ENCODE peak calls at places on chromosome 12, in five cellular contexts. U is aorta; S is colonic mucosa; I is effector memory CD4-positive, alpha-beta T cell; F is BE2C. Y is an unnamed sample.

GRCh38 chr12:86838709-86839108 is 582.5 kb upstream of the MGAT4C start:
- DNase-seq in U (no peak), S (no peak), I (no peak), F (peak; percentile 21), Y (no peak)

GRCh38 chr12:34371050-34371449 is 348.8 kb downstream of the ALG10 start:
- DNase-seq in U (no peak), S (no peak), I (no peak), F (no peak), Y (no peak)

GRCh38 chr12:3097186-3097804 is 20.1 kb downstream of the TSPAN9 start:
- DNase-seq in U (peak; percentile 82), S (peak; percentile 30), I (no peak), F (peak; percentile 91), Y (no peak)

GRCh38 chr12:112848338-112848715 is 56.8 kb downstream of the RPH3A start:
- DNase-seq in U (no peak), S (no peak), I (no peak), F (no peak), Y (no peak)

GRCh38 chr12:105092336-105092735 is 8.1 kb upstream of the ALDH1L2 start:
- DNase-seq in U (no peak), S (peak; percentile 52), I (no peak), F (no peak), Y (no peak)

GRCh38 chr12:47817272-47818006 is 2.3 kb downstream of the HDAC7 start:
- DNase-seq in U (peak; percentile 52), S (no peak), I (no peak), F (no peak), Y (no peak)

GRCh38 chr12:66241061-66242043 is 52.3 kb downstream of the IRAK3 start:
- DNase-seq in U (no peak), S (no peak), I (no peak), F (no peak), Y (no peak)

GRCh38 chr12:89177802-89178201 is 174.5 kb downstream of the DUSP6 start:
- DNase-seq in U (no peak), S (no peak), I (no peak), F (no peak), Y (no peak)

GRCh38 chr12:54229624-54230212 is 40.9 kb upstream of the SMUG1 start:
- DNase-seq in U (peak; percentile 72), S (no peak), I (no peak), F (no peak), Y (no peak)

GRCh38 chr12:75945581-75945980 is 86.0 kb downstream of the PHLDA1 start:
- DNase-seq in U (no peak), S (no peak), I (no peak), F (no peak), Y (no peak)

GRCh38 chr12:51281202-51281924 is 11.1 kb upstream of the SMAGP start:
- DNase-seq in U (no peak), S (no peak), I (no peak), F (no peak), Y (no peak)

GRCh38 chr12:94670075-94670474 is 19.7 kb upstream of the TMCC3 start:
- DNase-seq in U (no peak), S (no peak), I (no peak), F (no peak), Y (no peak)

GRCh38 chr12:44921736-44922135 is 45.6 kb upstream of the NELL2 start:
- DNase-seq in U (no peak), S (no peak), I (no peak), F (no peak), Y (no peak)

GRCh38 chr12:4148418-4149056 is 125.0 kb upstream of the CCND2 start:
- DNase-seq in U (peak; percentile 79), S (peak; percentile 67), I (peak; percentile 28), F (no peak), Y (no peak)

GRCh38 chr12:68154768-68155167 is 4.8 kb downstream of the IFNG start:
- DNase-seq in U (no peak), S (no peak), I (no peak), F (no peak), Y (no peak)

GRCh38 chr12:107287436-107288413 is 194.4 kb upstream of the CRY1 start:
- DNase-seq in U (no peak), S (no peak), I (no peak), F (no peak), Y (no peak)

GRCh38 chr12:19129486-19130223 is at the start of gene PLEKHA5:
- DNase-seq in U (peak; percentile 79), S (peak; percentile 70), I (peak; percentile 35), F (peak; percentile 80), Y (peak; percentile 24)

GRCh38 chr12:90262261-90262660 is 553.6 kb upstream of the ATP2B1 start:
- DNase-seq in U (no peak), S (no peak), I (no peak), F (no peak), Y (no peak)

GRCh38 chr12:104490850-104491249 is 34.1 kb downstream of the CHST11 start:
- DNase-seq in U (no peak), S (no peak), I (no peak), F (no peak), Y (no peak)

GRCh38 chr12:19938031-19938430 is 430.3 kb upstream of the PDE3A start:
- DNase-seq in U (no peak), S (no peak), I (no peak), F (no peak), Y (no peak)

GRCh38 chr12:109961612-109962011 is 34.6 kb downstream of the GIT2 start:
- DNase-seq in U (no peak), S (no peak), I (no peak), F (no peak), Y (no peak)

GRCh38 chr12:105226219-105226618 is 9.8 kb downstream of the APPL2 start:
- DNase-seq in U (peak; percentile 88), S (peak; percentile 56), I (no peak), F (peak; percentile 63), Y (peak; percentile 8)

GRCh38 chr12:57157588-57158173 is 10.3 kb upstream of the LRP1-AS start:
- DNase-seq in U (peak; percentile 86), S (no peak), I (no peak), F (no peak), Y (no peak)

GRCh38 chr12:106446429-106447092 is 89.0 kb downstream of the POLR3B start:
- DNase-seq in U (no peak), S (no peak), I (no peak), F (no peak), Y (no peak)

GRCh38 chr12:76158518-76159321 is 74.2 kb upstream of the NAP1L1 start:
- DNase-seq in U (peak; percentile 56), S (peak; percentile 45), I (peak; percentile 27), F (peak; percentile 43), Y (peak; percentile 12)

GRCh38 chr12:66397574-66397973 is 95.3 kb downstream of the HELB start:
- DNase-seq in U (no peak), S (no peak), I (no peak), F (no peak), Y (no peak)

DNA sequence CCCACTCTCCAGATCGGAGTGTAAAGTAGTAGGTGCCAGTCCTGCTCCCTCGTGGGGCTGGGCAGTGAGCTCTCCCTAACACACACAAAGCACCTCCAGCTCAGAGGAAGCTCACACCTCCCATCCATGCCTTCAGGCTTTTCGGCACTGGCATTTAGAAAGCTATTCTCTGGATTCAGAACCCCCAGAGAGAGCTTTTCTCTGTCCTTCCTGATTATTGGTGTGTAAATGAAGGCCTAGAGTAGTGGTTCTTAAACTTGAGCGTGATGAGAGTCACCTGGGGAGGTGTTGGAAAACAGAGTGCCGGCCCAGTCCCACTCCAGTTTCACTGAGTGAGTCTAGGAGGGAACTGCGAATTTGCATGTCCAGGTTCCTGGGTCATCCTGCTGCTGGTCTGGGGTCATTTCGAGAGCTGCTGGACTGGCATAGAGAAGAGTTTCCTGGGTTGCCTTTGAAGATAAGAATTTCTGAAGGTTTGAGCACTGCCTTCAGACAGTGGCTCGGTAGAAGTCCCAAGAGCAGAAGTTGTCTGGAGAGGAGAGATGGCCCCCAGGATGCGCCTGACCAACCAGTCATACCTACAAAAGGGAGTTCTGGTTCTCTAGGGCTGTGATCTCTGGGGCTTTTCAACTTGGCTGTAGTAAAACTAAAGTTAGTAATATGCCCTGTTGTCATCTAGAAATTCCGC is 15.1 kb downstream of the CD9 start:
- DNase-seq in U (no peak), S (no peak), I (no peak), F (no peak), Y (no peak)
- H3K4me1 ChIP-seq in U (peaks cover 13% of the 10 kb centered on the region), S (peaks cover 34% of the 10 kb centered on the region), I (no peaks in the 10 kb centered on the region), F (peaks cover 6% of the 10 kb centered on the region), Y (no peaks in the 10 kb centered on the region)

DNA sequence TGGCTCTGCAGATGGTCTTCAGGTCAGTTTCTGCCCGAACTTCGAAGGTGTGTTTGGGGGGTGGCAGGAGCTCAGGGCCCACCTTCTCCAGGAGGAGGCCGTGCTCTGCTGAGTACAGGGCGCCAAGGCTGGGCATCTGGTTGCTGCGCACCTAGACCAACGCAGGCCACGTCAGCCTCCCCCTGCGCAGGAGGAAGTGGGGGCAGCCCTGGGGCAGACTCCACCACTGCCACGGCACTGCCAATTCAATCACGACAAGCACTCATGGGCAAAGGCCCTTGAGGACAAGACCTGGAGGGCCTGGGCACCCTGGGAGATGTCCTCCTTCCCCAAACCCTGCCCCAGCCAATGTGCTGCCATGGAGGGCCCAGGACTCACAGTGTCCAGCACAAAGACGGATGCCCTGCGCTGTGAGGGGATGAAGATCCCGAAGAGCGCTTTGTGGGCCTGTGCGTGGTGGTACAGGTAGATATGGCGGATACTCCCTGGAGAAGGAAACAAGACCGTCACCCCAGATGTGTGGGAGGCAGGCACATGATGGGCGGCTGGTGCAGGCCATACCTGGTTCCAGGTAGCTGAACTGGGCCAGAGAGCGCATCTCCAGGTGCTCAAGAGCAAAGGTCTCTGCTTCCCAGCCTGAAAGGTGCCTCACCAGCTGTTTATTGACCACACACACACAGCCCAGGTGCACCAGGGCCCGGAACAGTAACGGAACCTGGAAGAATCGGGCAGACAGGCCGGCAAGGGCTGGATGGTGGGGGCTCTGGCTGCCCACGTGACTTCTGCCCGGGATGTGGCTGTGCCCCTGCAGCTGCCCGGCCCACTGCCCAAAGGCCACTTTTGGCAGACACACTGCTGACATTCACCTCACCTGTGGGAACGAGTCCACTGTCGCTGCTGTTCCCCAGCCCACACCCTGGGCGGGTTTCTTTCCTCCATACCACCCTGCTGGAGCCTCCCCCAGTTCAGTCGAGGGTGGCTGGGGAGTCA is 24.6 kb downstream of the P2RX2 start:
- DNase-seq in U (no peak), S (no peak), I (no peak), F (no peak), Y (no peak)
- H3K36me3 ChIP-seq in U (peaks cover 11% of the 10 kb centered on the region), S (no peaks in the 10 kb centered on the region), I (peaks cover 35% of the 10 kb centered on the region), F (peaks cover 63% of the 10 kb centered on the region), Y (peaks cover 2% of the 10 kb centered on the region)

GRCh38 chr12:122984612-122985358 is 4.3 kb downstream of the ARL6IP4 start:
- DNase-seq in U (peak; percentile 73), S (no peak), I (no peak), F (no peak), Y (no peak)
- H3K4me3 ChIP-seq in U (no peak overlapping the region), S (no peak overlapping the region), I (no peak overlapping the region), F (no peak overlapping the region), Y (no peak overlapping the region)

DNA sequence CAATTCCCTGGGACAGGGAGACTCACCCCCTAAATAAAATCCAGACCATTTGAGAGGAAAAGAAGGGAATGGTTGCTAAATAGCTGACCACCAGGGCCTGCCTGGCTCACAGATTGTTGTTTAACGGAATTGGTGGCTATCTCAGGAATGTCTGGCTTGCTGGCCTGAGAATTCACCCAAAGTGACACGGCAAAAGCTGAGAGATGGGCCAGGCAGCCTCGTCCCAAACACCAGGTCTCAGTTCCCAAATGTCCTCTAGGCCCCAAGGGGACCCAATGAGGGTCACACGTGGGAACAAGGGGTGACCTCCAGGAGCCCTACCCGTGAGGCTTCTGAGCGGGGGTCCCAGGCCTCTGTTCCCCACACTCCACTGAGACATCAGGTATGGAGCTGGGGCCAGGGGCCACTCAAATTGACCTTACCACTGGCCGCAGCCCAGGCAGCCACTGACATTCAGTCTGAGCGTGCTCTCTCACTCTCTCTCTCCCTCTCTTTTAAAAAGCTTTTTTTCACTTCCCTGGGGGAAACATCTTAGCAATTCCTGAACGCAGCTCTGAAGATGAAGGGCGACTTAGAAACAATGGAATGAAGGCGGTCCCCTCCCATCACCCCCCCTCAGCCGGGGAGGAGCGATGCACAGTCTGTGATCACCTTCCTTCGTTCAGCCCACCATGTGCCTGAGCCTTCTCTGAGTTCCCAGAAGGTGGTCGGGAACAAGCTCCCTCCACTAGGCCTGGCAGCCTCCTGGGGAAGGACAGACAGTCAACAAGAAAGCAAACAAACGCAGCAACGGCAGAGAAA is 131.2 kb downstream of the SCARB1 start:
- DNase-seq in U (peak; percentile 65), S (no peak), I (no peak), F (no peak), Y (no peak)
- H3K4me1 ChIP-seq in U (no peaks in the 10 kb centered on the region), S (no peaks in the 10 kb centered on the region), I (no peaks in the 10 kb centered on the region), F (no peaks in the 10 kb centered on the region), Y (peaks cover 5% of the 10 kb centered on the region)

Y was measured in naive thymus-derived CD4-positive, alpha-beta T cell.